ENCODE peak calls at places on chromosome 11, in five cellular contexts. U is thoracic aorta, A is heart left ventricle, O is pancreas, K is endodermal cell. Z is an unnamed sample.
A peak's percentile ranks its signal among the peaks of the same experiment; 100 is the strongest.

GRCh38 chr11:114121744-114122504 is 62.4 kb downstream of the ZBTB16 start:
- DNase-seq in O (no peak), U (no peak), K (no peak), A (no peak), Z (no peak)

GRCh38 chr11:99160447-99160846 is 139.7 kb downstream of the CNTN5 start:
- DNase-seq in A (no peak), U (no peak), K (no peak), O (no peak), Z (no peak)

GRCh38 chr11:27914080-27914479 is 193.9 kb downstream of the KIF18A start:
- DNase-seq in O (no peak), A (no peak), U (no peak), K (no peak), Z (no peak)

GRCh38 chr11:63855975-63856374 is 17.1 kb downstream of the MARK2 start:
- DNase-seq in A (no peak), K (no peak), U (no peak), O (no peak), Z (no peak)

GRCh38 chr11:41316726-41317125 is 142.7 kb downstream of the LRRC4C start:
- DNase-seq in A (no peak), U (no peak), K (no peak), O (no peak), Z (no peak)

GRCh38 chr11:46006418-46007070 is 84.1 kb downstream of the LARGE2 start:
- DNase-seq in U (no peak), A (no peak), O (no peak), K (no peak), Z (peak; percentile 39)

GRCh38 chr11:120807414-120808150 is 216.3 kb upstream of the TBCEL start:
- DNase-seq in O (no peak), U (no peak), A (no peak), K (peak; percentile 70), Z (no peak)

GRCh38 chr11:112345166-112345565 is 84.5 kb upstream of the PLET1 start:
- DNase-seq in K (no peak), U (no peak), A (no peak), O (no peak), Z (no peak)

GRCh38 chr11:118602331-118602730 is 5.1 kb upstream of the PHLDB1 start:
- DNase-seq in O (peak; percentile 23), A (no peak), K (no peak), U (no peak), Z (no peak)

GRCh38 chr11:64854534-64855502 is 10.4 kb upstream of the CDC42BPG start:
- DNase-seq in O (no peak), K (peak; percentile 79), U (peak; percentile 88), A (peak; percentile 87), Z (no peak)

GRCh38 chr11:95486979-95487378 is 256.0 kb upstream of the SESN3 start:
- DNase-seq in K (no peak), A (no peak), U (no peak), O (no peak), Z (no peak)

GRCh38 chr11:44950625-44951472 is at the start of gene TP53I11:
- DNase-seq in U (no peak), A (peak; percentile 94), K (peak; percentile 88), O (peak; percentile 90), Z (no peak)

GRCh38 chr11:62543680-62544444 is 2.7 kb downstream of the AHNAK start:
- DNase-seq in U (no peak), K (peak; percentile 68), O (no peak), A (no peak), Z (no peak)

GRCh38 chr11:119372260-119373058 is 9.0 kb downstream of the USP2 start:
- DNase-seq in O (peak; percentile 49), A (peak; percentile 65), K (peak; percentile 36), U (no peak), Z (no peak)

GRCh38 chr11:126317681-126318641 is 14.1 kb downstream of the DCPS start:
- DNase-seq in U (no peak), K (no peak), A (peak; percentile 82), O (peak; percentile 48), Z (no peak)

GRCh38 chr11:94574193-94574961 is 7.2 kb downstream of the PIWIL4 start:
- DNase-seq in O (no peak), K (no peak), A (no peak), U (no peak), Z (no peak)

GRCh38 chr11:85348945-85349344 is 278.2 kb downstream of the DLG2 start:
- DNase-seq in O (no peak), A (no peak), U (no peak), K (no peak), Z (no peak)

GRCh38 chr11:134741453-134742227 is 329.6 kb upstream of the B3GAT1 start:
- DNase-seq in O (no peak), K (no peak), A (no peak), U (no peak), Z (no peak)

GRCh38 chr11:95057959-95058358 is 8.7 kb downstream of the KDM4F start:
- DNase-seq in O (no peak), K (no peak), U (no peak), A (no peak), Z (no peak)

GRCh38 chr11:57301711-57302423 is 22.9 kb downstream of the TNKS1BP1 start:
- DNase-seq in A (no peak), U (no peak), O (no peak), K (no peak), Z (no peak)

GRCh38 chr11:118896472-118896913 is 12.8 kb downstream of the CXCR5 start:
- DNase-seq in O (no peak), K (peak; percentile 70), U (no peak), A (peak; percentile 61), Z (no peak)

GRCh38 chr11:34091825-34092224 is 13.6 kb upstream of the NAT10 start:
- DNase-seq in U (no peak), O (no peak), A (no peak), K (no peak), Z (no peak)

GRCh38 chr11:118410055-118410745 is 8.8 kb downstream of the ATP5MG start:
- DNase-seq in O (no peak), U (no peak), K (no peak), A (no peak), Z (no peak)

GRCh38 chr11:117950320-117950719 is 21.1 kb upstream of the TMPRSS13 start:
- DNase-seq in A (no peak), U (no peak), O (no peak), K (peak; percentile 48), Z (no peak)

GRCh38 chr11:133892584-133893380 is 47.5 kb upstream of the SPATA19 start:
- DNase-seq in U (no peak), A (no peak), K (peak; percentile 32), O (no peak), Z (no peak)

GRCh38 chr11:65952052-65952521 is 6.8 kb downstream of the TSGA10IP start:
- DNase-seq in O (no peak), A (no peak), K (no peak), U (no peak), Z (no peak)

GRCh38 chr11:73972187-73972586 is 10.5 kb downstream of the UCP2 start:
- DNase-seq in O (peak; percentile 5), U (no peak), K (no peak), A (no peak), Z (no peak)

GRCh38 chr11:61955031-61955415 is 4.9 kb downstream of the BEST1 start:
- DNase-seq in O (no peak), A (peak; percentile 84), K (peak; percentile 89), U (no peak), Z (no peak)

GRCh38 chr11:45151362-45151982 is 5.0 kb downstream of the PRDM11 start:
- DNase-seq in U (no peak), K (no peak), A (no peak), O (peak; percentile 25), Z (no peak)

GRCh38 chr11:126704144-126704543 is 296.4 kb downstream of the KIRREL3 start:
- DNase-seq in K (no peak), U (no peak), O (no peak), A (no peak), Z (no peak)

GRCh38 chr11:4467811-4468606 is 14.4 kb upstream of the OR52K1 start:
- DNase-seq in U (no peak), O (no peak), K (no peak), A (no peak), Z (no peak)

GRCh38 chr11:93075782-93076181 is 106.3 kb downstream of the MTNR1B start:
- DNase-seq in U (no peak), A (no peak), K (peak; percentile 57), O (no peak), Z (no peak)

GRCh38 chr11:47412152-47412746 is 3.9 kb downstream of the SLC39A13 start:
- DNase-seq in K (peak; percentile 94), U (no peak), A (peak; percentile 86), O (peak; percentile 81), Z (peak; percentile 37)

GRCh38 chr11:288328-289144 is at the start of gene PGGHG:
- DNase-seq in O (peak; percentile 92), K (peak; percentile 79), A (peak; percentile 94), U (no peak), Z (no peak)

GRCh38 chr11:12318791-12319733 is 58.3 kb upstream of the PARVA start:
- DNase-seq in U (no peak), A (no peak), O (no peak), K (no peak), Z (no peak)

GRCh38 chr11:75344186-75344585 is 7.3 kb downstream of the ARRB1 start:
- DNase-seq in K (peak; percentile 58), O (no peak), A (no peak), U (no peak), Z (no peak)
- H3K4me1 ChIP-seq in K (peaks cover 44% of the 10 kb centered on the region), O (peaks cover 62% of the 10 kb centered on the region), A (peaks cover 100% of the 10 kb centered on the region), U (peaks cover 45% of the 10 kb centered on the region), Z (peaks cover 3% of the 10 kb centered on the region)

GRCh38 chr11:1377231-1377780 is 12.4 kb upstream of the BRSK2 start:
- DNase-seq in O (no peak), A (peak; percentile 20), U (no peak), K (no peak), Z (no peak)
- H3K4me3 ChIP-seq in O (no peak overlapping the region), A (no peak overlapping the region), U (no peak overlapping the region), K (no peak overlapping the region), Z (no peak overlapping the region)

GRCh38 chr11:102528618-102529017 is 1.9 kb downstream of the MMP7 start:
- DNase-seq in O (no peak), K (no peak), A (no peak), U (no peak), Z (no peak)

GRCh38 chr11:102527701-102528100 is 2.8 kb downstream of the MMP7 start:
- DNase-seq in O (no peak), A (no peak), K (no peak), U (no peak), Z (no peak)

GRCh38 chr11:102523887-102524286 is 6.7 kb downstream of the MMP7 start:
- DNase-seq in O (no peak), U (no peak), K (peak; percentile 66), A (no peak), Z (no peak)

GRCh38 chr11:102530558-102530957 is at the start of gene MMP7:
- DNase-seq in U (no peak), K (no peak), O (no peak), A (no peak), Z (no peak)

GRCh38 chr11:102527041-102527440 is 3.5 kb downstream of the MMP7 start:
- DNase-seq in U (no peak), K (no peak), A (no peak), O (no peak), Z (no peak)
- H3K36me3 ChIP-seq in U (no peaks in the 10 kb centered on the region), K (no peaks in the 10 kb centered on the region), A (no peaks in the 10 kb centered on the region), O (no peaks in the 10 kb centered on the region), Z (no peaks in the 10 kb centered on the region)

DNA sequence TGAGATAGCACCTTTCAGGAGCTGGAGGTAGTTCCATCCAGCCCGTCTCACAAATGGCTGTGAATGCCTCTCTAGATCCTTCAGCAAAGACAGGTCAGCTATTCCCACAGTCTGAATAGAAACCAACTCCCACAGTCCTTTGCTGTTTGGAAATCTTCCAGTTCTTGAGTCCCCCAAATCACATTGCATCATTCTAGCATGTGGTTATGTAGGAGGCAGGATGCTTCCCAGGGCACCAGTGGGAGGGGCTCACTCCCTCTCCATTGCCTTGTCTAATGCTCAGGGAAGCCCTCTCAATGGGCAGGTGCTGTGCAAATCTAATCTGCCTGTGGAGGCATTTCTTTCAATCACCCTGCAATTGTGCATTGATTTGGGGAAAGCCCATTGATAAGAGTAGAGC is 14.6 kb downstream of the NAV2 start:
- DNase-seq in K (no peak), O (no peak), A (no peak), U (no peak), Z (no peak)
- H3K4me1 ChIP-seq in K (no peaks in the 10 kb centered on the region), O (no peaks in the 10 kb centered on the region), A (peaks cover 66% of the 10 kb centered on the region), U (peaks cover 97% of the 10 kb centered on the region), Z (no peaks in the 10 kb centered on the region)